ENCODE peak calls at places on chromosomes 16 and 17, in eight cellular contexts. U is testis; Y is left lung; N is caudate nucleus; X is Peyer's patch; L is HCT116; V is effector memory CD4-positive, alpha-beta T cell; S is CD8-positive, alpha-beta memory T cell. Z is an unnamed sample.

GRCh38 chr16:50496990-50497389 is 51.2 kb upstream of the NKD1 start:
- DNase-seq in U (no peak), Y (no peak), N (no peak), X (no peak), L (no peak), V (no peak), S (no peak), Z (no peak)

GRCh38 chr17:49112936-49113335 is 19.6 kb upstream of the B4GALNT2 start:
- DNase-seq in U (no peak), Y (no peak), N (no peak), X (no peak), L (no peak), V (no peak), S (no peak), Z (no peak)

GRCh38 chr17:30095507-30096244 is 20.9 kb upstream of the NSRP1 start:
- DNase-seq in U (peak; percentile 41), Y (no peak), N (no peak), X (no peak), L (peak; percentile 69), V (no peak), S (no peak), Z (no peak)

GRCh38 chr17:27200476-27200875 is 93.4 kb upstream of the WSB1 start:
- DNase-seq in U (no peak), Y (no peak), N (no peak), X (no peak), L (no peak), V (no peak), S (no peak), Z (no peak)

GRCh38 chr16:67825906-67826305 is 16.2 kb upstream of the THAP11 start:
- DNase-seq in U (no peak), Y (no peak), N (no peak), X (no peak), L (no peak), V (no peak), S (no peak), Z (no peak)

GRCh38 chr17:51354908-51355307 is 94.6 kb downstream of the UTP18 start:
- DNase-seq in U (no peak), Y (no peak), N (no peak), X (no peak), L (no peak), V (no peak), S (no peak), Z (no peak)

GRCh38 chr16:73430138-73430537 is 382.2 kb upstream of the ZFHX3 start:
- DNase-seq in U (no peak), Y (no peak), N (no peak), X (no peak), L (no peak), V (no peak), S (no peak), Z (no peak)

GRCh38 chr17:80858301-80859003 is 133.2 kb upstream of the CHMP6 start:
- DNase-seq in U (no peak), Y (no peak), N (no peak), X (peak; percentile 30), L (no peak), V (no peak), S (peak; percentile 30), Z (no peak)

GRCh38 chr17:53979991-53980390 is 157.3 kb downstream of the KIF2B start:
- DNase-seq in U (no peak), Y (no peak), N (no peak), X (no peak), L (no peak), V (no peak), S (no peak), Z (no peak)

GRCh38 chr17:16342979-16343378 is 10.3 kb downstream of the CENPV start:
- DNase-seq in U (no peak), Y (no peak), N (no peak), X (no peak), L (no peak), V (no peak), S (no peak), Z (no peak)

GRCh38 chr16:50539053-50539615 is 9.1 kb upstream of the NKD1 start:
- DNase-seq in U (no peak), Y (no peak), N (no peak), X (no peak), L (no peak), V (no peak), S (no peak), Z (peak; percentile 22)

GRCh38 chr17:43645765-43646481 is 15.8 kb downstream of the MEOX1 start:
- DNase-seq in U (peak; percentile 56), Y (peak; percentile 50), N (no peak), X (peak; percentile 67), L (no peak), V (no peak), S (no peak), Z (no peak)

GRCh38 chr17:73874008-73874407 is 229.8 kb upstream of the SDK2 start:
- DNase-seq in U (no peak), Y (no peak), N (no peak), X (no peak), L (no peak), V (no peak), S (no peak), Z (no peak)

GRCh38 chr16:57231821-57232350 is 13.2 kb upstream of the ARL2BP start:
- DNase-seq in U (no peak), Y (no peak), N (no peak), X (no peak), L (no peak), V (no peak), S (no peak), Z (no peak)

GRCh38 chr16:24983521-24983920 is 31.6 kb downstream of the ARHGAP17 start:
- DNase-seq in U (no peak), Y (no peak), N (no peak), X (no peak), L (no peak), V (no peak), S (no peak), Z (no peak)

GRCh38 chr17:76506408-76507328 is 5.4 kb upstream of the RHBDF2 start:
- DNase-seq in U (peak; percentile 89), Y (peak; percentile 82), N (peak; percentile 74), X (peak; percentile 91), L (peak; percentile 60), V (peak; percentile 81), S (peak; percentile 90), Z (peak; percentile 86)

GRCh38 chr16:74606521-74607309 is at the start of gene GLG1:
- DNase-seq in U (peak; percentile 96), Y (peak; percentile 95), N (peak; percentile 84), X (peak; percentile 96), L (peak; percentile 65), V (peak; percentile 86), S (peak; percentile 92), Z (peak; percentile 73)

GRCh38 chr17:49101054-49101534 is 31.5 kb upstream of the B4GALNT2 start:
- DNase-seq in U (no peak), Y (peak; percentile 60), N (no peak), X (no peak), L (peak; percentile 72), V (no peak), S (no peak), Z (no peak)

GRCh38 chr17:49964539-49965521 is 4.2 kb upstream of the DLX4 start:
- DNase-seq in U (no peak), Y (no peak), N (no peak), X (no peak), L (no peak), V (no peak), S (peak; percentile 58), Z (no peak)

GRCh38 chr16:30777591-30778297 is 9.3 kb downstream of the ZNF629 start:
- DNase-seq in U (no peak), Y (no peak), N (no peak), X (peak; percentile 34), L (no peak), V (no peak), S (no peak), Z (no peak)
- H3K27ac ChIP-seq in U (no peak overlapping the region), Y (no peak overlapping the region), N (no peak overlapping the region), X (no peak overlapping the region), L (peak overlapping the region; percentile 18), V (no peak overlapping the region), S (peak overlapping the region; percentile 38), Z (no peak overlapping the region)

DNA sequence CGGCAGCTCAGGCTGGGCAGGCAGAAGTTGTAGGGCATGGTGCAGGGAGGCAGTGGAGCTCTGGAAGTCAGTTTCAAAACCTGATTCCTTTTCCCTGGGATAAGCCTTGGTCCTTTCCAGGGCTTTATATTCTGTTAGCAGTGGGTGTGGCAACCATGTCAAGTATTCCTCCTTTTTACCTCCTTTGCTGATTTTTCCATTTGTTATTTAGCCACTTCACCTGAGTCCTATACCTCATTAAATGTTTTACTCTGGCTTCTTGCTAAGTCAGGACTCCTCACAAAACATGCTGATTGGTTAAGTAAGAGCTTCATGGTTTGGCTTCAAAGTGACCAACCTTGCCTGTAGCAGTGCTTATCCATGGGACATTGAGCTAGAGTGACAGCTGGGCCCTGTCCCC is at the start of gene KRT33B:
- DNase-seq in U (no peak), Y (no peak), N (no peak), X (no peak), L (no peak), V (no peak), S (no peak), Z (no peak)
- H3K27ac ChIP-seq in U (no peak within 1 kb of the TSS), Y (no peak within 1 kb of the TSS), N (no peak within 1 kb of the TSS), X (no peak within 1 kb of the TSS), L (no peak within 1 kb of the TSS), V (no peak within 1 kb of the TSS), S (no peak within 1 kb of the TSS), Z (no peak within 1 kb of the TSS)

DNA sequence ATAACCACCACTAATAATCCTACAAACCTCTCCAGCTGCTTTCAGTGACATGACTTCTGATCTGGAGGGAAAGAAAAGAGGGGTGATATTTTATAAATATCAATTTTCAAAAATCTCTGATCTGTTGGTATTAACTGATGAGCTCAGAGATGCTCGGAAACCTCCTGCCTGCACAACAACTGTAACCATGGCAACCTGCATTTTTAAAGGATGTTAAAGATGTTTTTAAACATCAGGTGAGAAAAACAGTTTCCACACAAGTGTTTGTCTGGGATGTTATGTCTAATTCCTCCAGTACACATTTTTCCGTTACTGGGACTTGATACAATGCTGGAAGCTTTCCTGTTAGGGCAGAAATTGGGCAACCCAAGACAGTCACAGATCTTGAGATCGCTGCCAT is 533.8 kb downstream of the CDH13 start:
- DNase-seq in U (no peak), Y (no peak), N (no peak), X (no peak), L (no peak), V (no peak), S (no peak), Z (no peak)
- H3K27ac ChIP-seq in U (no peak overlapping the region), Y (no peak overlapping the region), N (no peak overlapping the region), X (no peak overlapping the region), L (no peak overlapping the region), V (no peak overlapping the region), S (no peak overlapping the region), Z (no peak overlapping the region)

GRCh38 chr16:28139530-28139929 is 72.2 kb downstream of the XPO6 start:
- DNase-seq in U (no peak), Y (no peak), N (no peak), X (no peak), L (no peak), V (no peak), S (no peak), Z (no peak)

GRCh38 chr16:28133666-28134065 is 70.2 kb upstream of the GSG1L start:
- DNase-seq in U (peak; percentile 86), Y (no peak), N (no peak), X (no peak), L (no peak), V (no peak), S (no peak), Z (no peak)

GRCh38 chr16:28131743-28132393 is 68.4 kb upstream of the GSG1L start:
- DNase-seq in U (no peak), Y (no peak), N (no peak), X (no peak), L (no peak), V (no peak), S (no peak), Z (no peak)

GRCh38 chr16:28140788-28141618 is 70.8 kb downstream of the XPO6 start:
- DNase-seq in U (no peak), Y (no peak), N (no peak), X (no peak), L (no peak), V (peak; percentile 64), S (peak; percentile 92), Z (no peak)

GRCh38 chr16:28136751-28137434 is 73.4 kb upstream of the GSG1L start:
- DNase-seq in U (peak; percentile 38), Y (no peak), N (peak; percentile 50), X (no peak), L (no peak), V (peak; percentile 2), S (peak; percentile 65), Z (peak; percentile 35)
- H3K27ac ChIP-seq in U (no peak overlapping the region), Y (peak overlapping the region; percentile 48), N (no peak overlapping the region), X (no peak overlapping the region), L (no peak overlapping the region), V (peak overlapping the region; percentile 49), S (no peak overlapping the region), Z (peak overlapping the region; percentile 2)